ENCODE peak calls at places on chromosomes 13 and 19, in eight cellular contexts. One of them, this sample, is unnamed.

GRCh38 chr19:46818812-46819211 is 30.4 kb upstream of the SLC1A5 start:
- DNase-seq in CD8-positive, alpha-beta memory T cell: no peak
- DNase-seq in tibial artery: no peak
- DNase-seq in H1: no peak
- DNase-seq in IMR-90: peak
- DNase-seq in stomach: no peak
- DNase-seq in testis: peak
- DNase-seq in left ventricle myocardium inferior: no peak
- DNase-seq in this sample: peak

GRCh38 chr13:24671367-24672117 is 8.7 kb upstream of the ATP12A start:
- DNase-seq in CD8-positive, alpha-beta memory T cell: no peak
- DNase-seq in tibial artery: no peak
- DNase-seq in H1: no peak
- DNase-seq in IMR-90: peak
- DNase-seq in stomach: no peak
- DNase-seq in testis: peak
- DNase-seq in left ventricle myocardium inferior: no peak
- DNase-seq in this sample: peak

GRCh38 chr13:37490176-37490575 is 108.4 kb downstream of the POSTN start:
- DNase-seq in CD8-positive, alpha-beta memory T cell: no peak
- DNase-seq in tibial artery: no peak
- DNase-seq in H1: no peak
- DNase-seq in IMR-90: peak
- DNase-seq in stomach: no peak
- DNase-seq in testis: no peak
- DNase-seq in left ventricle myocardium inferior: no peak
- DNase-seq in this sample: no peak

GRCh38 chr19:12703056-12703455 is 6.6 kb upstream of the FBXW9 start:
- DNase-seq in CD8-positive, alpha-beta memory T cell: no peak
- DNase-seq in tibial artery: no peak
- DNase-seq in H1: peak
- DNase-seq in IMR-90: peak
- DNase-seq in stomach: no peak
- DNase-seq in testis: peak
- DNase-seq in left ventricle myocardium inferior: no peak
- DNase-seq in this sample: peak

GRCh38 chr13:113836917-113837553 is 26.8 kb downstream of the GAS6 start:
- DNase-seq in CD8-positive, alpha-beta memory T cell: no peak
- DNase-seq in tibial artery: peak
- DNase-seq in H1: no peak
- DNase-seq in IMR-90: peak
- DNase-seq in stomach: peak
- DNase-seq in testis: peak
- DNase-seq in left ventricle myocardium inferior: peak
- DNase-seq in this sample: peak

GRCh38 chr13:95378603-95379002 is 77.4 kb upstream of the ABCC4 start:
- DNase-seq in CD8-positive, alpha-beta memory T cell: no peak
- DNase-seq in tibial artery: no peak
- DNase-seq in H1: no peak
- DNase-seq in IMR-90: no peak
- DNase-seq in stomach: no peak
- DNase-seq in testis: no peak
- DNase-seq in left ventricle myocardium inferior: peak
- DNase-seq in this sample: no peak

GRCh38 chr19:48444129-48444932 is 1.5 kb upstream of the GRWD1 start:
- DNase-seq in CD8-positive, alpha-beta memory T cell: no peak
- DNase-seq in tibial artery: no peak
- DNase-seq in H1: no peak
- DNase-seq in IMR-90: no peak
- DNase-seq in stomach: no peak
- DNase-seq in testis: no peak
- DNase-seq in left ventricle myocardium inferior: no peak
- DNase-seq in this sample: no peak

GRCh38 chr13:80604094-80604493 is 263.2 kb upstream of the SPRY2 start:
- DNase-seq in CD8-positive, alpha-beta memory T cell: no peak
- DNase-seq in tibial artery: no peak
- DNase-seq in H1: no peak
- DNase-seq in IMR-90: no peak
- DNase-seq in stomach: no peak
- DNase-seq in testis: peak
- DNase-seq in left ventricle myocardium inferior: peak
- DNase-seq in this sample: no peak

GRCh38 chr19:31676271-31677004 is 327.2 kb upstream of the TSHZ3 start:
- DNase-seq in CD8-positive, alpha-beta memory T cell: no peak
- DNase-seq in tibial artery: no peak
- DNase-seq in H1: peak
- DNase-seq in IMR-90: no peak
- DNase-seq in stomach: no peak
- DNase-seq in testis: peak
- DNase-seq in left ventricle myocardium inferior: no peak
- DNase-seq in this sample: peak

GRCh38 chr13:31797154-31797775 is 57.9 kb downstream of the RXFP2 start:
- DNase-seq in CD8-positive, alpha-beta memory T cell: no peak
- DNase-seq in tibial artery: no peak
- DNase-seq in H1: no peak
- DNase-seq in IMR-90: peak
- DNase-seq in stomach: no peak
- DNase-seq in testis: no peak
- DNase-seq in left ventricle myocardium inferior: no peak
- DNase-seq in this sample: peak

GRCh38 chr13:42394361-42395065 is 122.6 kb downstream of the AKAP11 start:
- DNase-seq in CD8-positive, alpha-beta memory T cell: no peak
- DNase-seq in tibial artery: no peak
- DNase-seq in H1: no peak
- DNase-seq in IMR-90: no peak
- DNase-seq in stomach: no peak
- DNase-seq in testis: no peak
- DNase-seq in left ventricle myocardium inferior: no peak
- DNase-seq in this sample: no peak

GRCh38 chr19:10864538-10864899 is 6.8 kb upstream of the CARM1 start:
- DNase-seq in CD8-positive, alpha-beta memory T cell: peak
- DNase-seq in tibial artery: peak
- DNase-seq in H1: no peak
- DNase-seq in IMR-90: peak
- DNase-seq in stomach: peak
- DNase-seq in testis: peak
- DNase-seq in left ventricle myocardium inferior: peak
- DNase-seq in this sample: peak

GRCh38 chr19:11422163-11423068 is 3.3 kb upstream of the RGL3 start:
- DNase-seq in CD8-positive, alpha-beta memory T cell: peak
- DNase-seq in tibial artery: peak
- DNase-seq in H1: peak
- DNase-seq in IMR-90: no peak
- DNase-seq in stomach: peak
- DNase-seq in testis: peak
- DNase-seq in left ventricle myocardium inferior: peak
- DNase-seq in this sample: peak

GRCh38 chr19:17210296-17210695 is 4.9 kb upstream of the USE1 start:
- DNase-seq in CD8-positive, alpha-beta memory T cell: no peak
- DNase-seq in tibial artery: no peak
- DNase-seq in H1: no peak
- DNase-seq in IMR-90: peak
- DNase-seq in stomach: no peak
- DNase-seq in testis: no peak
- DNase-seq in left ventricle myocardium inferior: no peak
- DNase-seq in this sample: no peak

GRCh38 chr13:43838909-43839308 is 40.6 kb downstream of the CCDC122 start:
- DNase-seq in CD8-positive, alpha-beta memory T cell: no peak
- DNase-seq in tibial artery: no peak
- DNase-seq in H1: no peak
- DNase-seq in IMR-90: peak
- DNase-seq in stomach: no peak
- DNase-seq in testis: no peak
- DNase-seq in left ventricle myocardium inferior: no peak
- DNase-seq in this sample: peak

GRCh38 chr19:4199699-4200293 is 17.3 kb downstream of the ANKRD24 start:
- DNase-seq in CD8-positive, alpha-beta memory T cell: no peak
- DNase-seq in tibial artery: no peak
- DNase-seq in H1: no peak
- DNase-seq in IMR-90: no peak
- DNase-seq in stomach: no peak
- DNase-seq in testis: no peak
- DNase-seq in left ventricle myocardium inferior: no peak
- DNase-seq in this sample: no peak

GRCh38 chr13:102569488-102569887 is 27.3 kb upstream of the TPP2 start:
- DNase-seq in CD8-positive, alpha-beta memory T cell: no peak
- DNase-seq in tibial artery: no peak
- DNase-seq in H1: no peak
- DNase-seq in IMR-90: peak
- DNase-seq in stomach: no peak
- DNase-seq in testis: no peak
- DNase-seq in left ventricle myocardium inferior: no peak
- DNase-seq in this sample: peak

GRCh38 chr19:41206926-41207750 is 11.9 kb upstream of the AXL start:
- DNase-seq in CD8-positive, alpha-beta memory T cell: no peak
- DNase-seq in tibial artery: peak
- DNase-seq in H1: no peak
- DNase-seq in IMR-90: no peak
- DNase-seq in stomach: peak
- DNase-seq in testis: peak
- DNase-seq in left ventricle myocardium inferior: peak
- DNase-seq in this sample: peak
- H3K4me3 ChIP-seq in CD8-positive, alpha-beta memory T cell: no peak
- H3K4me3 ChIP-seq in tibial artery: peak
- H3K4me3 ChIP-seq in H1: no peak
- H3K4me3 ChIP-seq in IMR-90: no peak
- H3K4me3 ChIP-seq in stomach: peak
- H3K4me3 ChIP-seq in testis: no peak
- H3K4me3 ChIP-seq in left ventricle myocardium inferior: peak
- H3K4me3 ChIP-seq in this sample: no peak

DNA sequence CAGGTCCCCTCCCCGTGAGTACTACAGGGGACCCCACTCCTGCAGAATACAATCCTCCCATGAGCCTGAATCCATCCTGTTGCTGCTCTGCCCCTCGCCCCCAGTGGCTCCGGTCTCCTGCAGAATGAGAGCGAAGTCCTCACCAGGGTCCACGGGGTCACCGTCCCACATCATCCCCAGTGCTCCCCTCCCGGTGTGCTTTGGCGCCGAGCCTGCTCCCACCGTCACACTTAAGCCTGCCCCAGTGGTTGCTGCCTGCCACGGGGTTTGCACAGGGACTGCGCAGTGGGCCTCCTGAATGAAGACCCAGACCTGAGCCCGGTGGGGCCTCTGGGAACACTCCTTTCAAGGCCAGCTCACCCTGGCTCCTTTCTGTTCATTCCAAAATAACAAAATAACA is 30.5 kb downstream of the NKPD1 start:
- DNase-seq in CD8-positive, alpha-beta memory T cell: no peak
- DNase-seq in tibial artery: no peak
- DNase-seq in H1: no peak
- DNase-seq in IMR-90: no peak
- DNase-seq in stomach: no peak
- DNase-seq in testis: no peak
- DNase-seq in left ventricle myocardium inferior: no peak
- DNase-seq in this sample: no peak
- H3K27ac ChIP-seq in CD8-positive, alpha-beta memory T cell: no peak
- H3K27ac ChIP-seq in tibial artery: no peak
- H3K27ac ChIP-seq in H1: no peak
- H3K27ac ChIP-seq in IMR-90: no peak
- H3K27ac ChIP-seq in stomach: no peak
- H3K27ac ChIP-seq in testis: no peak
- H3K27ac ChIP-seq in left ventricle myocardium inferior: no peak
- H3K27ac ChIP-seq in this sample: no peak

GRCh38 chr19:51701468-51702100 is 8.5 kb downstream of the SPACA6 start:
- DNase-seq in CD8-positive, alpha-beta memory T cell: no peak
- DNase-seq in tibial artery: peak
- DNase-seq in H1: no peak
- DNase-seq in IMR-90: no peak
- DNase-seq in stomach: no peak
- DNase-seq in testis: no peak
- DNase-seq in left ventricle myocardium inferior: no peak
- DNase-seq in this sample: no peak

GRCh38 chr19:51703655-51704515 is 10.8 kb downstream of the SPACA6 start:
- DNase-seq in CD8-positive, alpha-beta memory T cell: peak
- DNase-seq in tibial artery: peak
- DNase-seq in H1: peak
- DNase-seq in IMR-90: peak
- DNase-seq in stomach: peak
- DNase-seq in testis: peak
- DNase-seq in left ventricle myocardium inferior: peak
- DNase-seq in this sample: peak

GRCh38 chr19:51702103-51702753 is 9.1 kb downstream of the SPACA6 start:
- DNase-seq in CD8-positive, alpha-beta memory T cell: peak
- DNase-seq in tibial artery: peak
- DNase-seq in H1: peak
- DNase-seq in IMR-90: peak
- DNase-seq in stomach: peak
- DNase-seq in testis: peak
- DNase-seq in left ventricle myocardium inferior: peak
- DNase-seq in this sample: peak

GRCh38 chr19:51704601-51705000 is 11.5 kb downstream of the SPACA6 start:
- DNase-seq in CD8-positive, alpha-beta memory T cell: no peak
- DNase-seq in tibial artery: no peak
- DNase-seq in H1: no peak
- DNase-seq in IMR-90: no peak
- DNase-seq in stomach: no peak
- DNase-seq in testis: no peak
- DNase-seq in left ventricle myocardium inferior: no peak
- DNase-seq in this sample: no peak

GRCh38 chr19:51702754-51703654 is 9.9 kb downstream of the SPACA6 start:
- DNase-seq in CD8-positive, alpha-beta memory T cell: peak
- DNase-seq in tibial artery: peak
- DNase-seq in H1: peak
- DNase-seq in IMR-90: no peak
- DNase-seq in stomach: peak
- DNase-seq in testis: no peak
- DNase-seq in left ventricle myocardium inferior: no peak
- DNase-seq in this sample: no peak
- H3K4me3 ChIP-seq in CD8-positive, alpha-beta memory T cell: peak
- H3K4me3 ChIP-seq in tibial artery: peak
- H3K4me3 ChIP-seq in H1: peak
- H3K4me3 ChIP-seq in IMR-90: no peak
- H3K4me3 ChIP-seq in stomach: peak
- H3K4me3 ChIP-seq in testis: peak
- H3K4me3 ChIP-seq in left ventricle myocardium inferior: peak
- H3K4me3 ChIP-seq in this sample: no peak

DNA sequence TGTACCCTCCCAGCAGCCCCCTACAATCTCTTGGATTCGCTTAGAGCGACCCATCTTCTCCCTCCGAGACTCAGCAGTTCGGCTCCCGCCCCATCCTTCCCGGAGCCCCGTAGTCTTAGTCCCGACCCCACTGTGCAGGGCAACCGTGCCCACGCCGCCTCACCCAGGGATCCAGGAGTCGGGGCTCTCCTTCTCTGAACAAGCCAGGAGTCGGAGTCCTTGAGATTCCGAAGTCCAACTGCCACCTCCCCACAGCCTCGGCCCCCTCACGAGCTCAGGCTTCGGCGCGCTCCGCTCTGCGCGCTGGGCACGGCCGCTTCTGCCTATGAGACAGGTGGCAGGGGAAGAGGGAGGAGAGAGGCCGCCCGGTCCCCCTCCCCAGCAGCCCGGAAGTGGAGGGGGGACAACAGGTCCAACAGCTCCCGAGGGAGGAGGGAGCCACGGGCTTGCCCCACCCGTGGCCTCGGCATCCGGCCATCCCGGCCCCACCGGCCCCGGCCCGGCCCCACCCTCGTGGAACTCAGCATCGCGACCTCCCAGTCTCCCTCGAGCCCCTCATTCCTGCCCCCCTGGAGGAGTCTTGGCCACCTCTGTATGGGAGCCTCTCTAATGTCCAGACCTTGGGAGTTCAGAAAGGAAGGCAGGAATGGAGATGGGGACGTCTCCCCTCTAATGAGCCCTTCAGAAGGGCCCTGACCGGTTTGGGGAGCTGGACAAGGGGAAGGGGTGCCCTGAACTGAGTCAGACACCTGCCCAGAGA is at the start of gene PHLDB3:
- DNase-seq in CD8-positive, alpha-beta memory T cell: peak
- DNase-seq in tibial artery: peak
- DNase-seq in H1: no peak
- DNase-seq in IMR-90: peak
- DNase-seq in stomach: peak
- DNase-seq in testis: peak
- DNase-seq in left ventricle myocardium inferior: no peak
- DNase-seq in this sample: peak
- H3K27ac ChIP-seq in CD8-positive, alpha-beta memory T cell: peak
- H3K27ac ChIP-seq in tibial artery: peak
- H3K27ac ChIP-seq in H1: no peak
- H3K27ac ChIP-seq in IMR-90: peak
- H3K27ac ChIP-seq in stomach: peak
- H3K27ac ChIP-seq in testis: peak
- H3K27ac ChIP-seq in left ventricle myocardium inferior: peak
- H3K27ac ChIP-seq in this sample: peak

This sample was measured in cardiac muscle cell.